ENCODE peak calls at places on chromosomes 11 and 22, in seven cellular contexts. One of them, this sample, is unnamed.

GRCh38 chr11:134638796-134639540 is 226.9 kb upstream of the B3GAT1 start:
- DNase-seq in HS-5: no peak
- DNase-seq in NCI-H2227 treated with DMSO at 0.1 percent for 48 hours: no peak
- DNase-seq in AG08396: no peak
- DNase-seq in T-helper 9 cell: no peak
- DNase-seq in H7: no peak
- DNase-seq in NAMALWA: no peak
- DNase-seq in this sample: no peak

GRCh38 chr11:121524233-121524631 is 71.5 kb upstream of the SORL1-AS1 start:
- DNase-seq in NCI-H2227 treated with DMSO at 0.1 percent for 48 hours: no peak
- DNase-seq in AG08396: no peak
- DNase-seq in T-helper 9 cell: no peak
- DNase-seq in H7: no peak
- DNase-seq in HS-5: no peak
- DNase-seq in NAMALWA: no peak
- DNase-seq in this sample: no peak

GRCh38 chr22:11627798-11628650 is 3900.0 kb upstream of the OR11H1 start:
- DNase-seq in NAMALWA: no peak
- DNase-seq in AG08396: peak
- DNase-seq in NCI-H2227 treated with DMSO at 0.1 percent for 48 hours: no peak
- DNase-seq in H7: peak
- DNase-seq in HS-5: no peak
- DNase-seq in T-helper 9 cell: no peak
- DNase-seq in this sample: no peak

GRCh38 chr11:66579017-66579606 is 10.7 kb upstream of the CTSF start:
- DNase-seq in H7: peak
- DNase-seq in NAMALWA: peak
- DNase-seq in T-helper 9 cell: peak
- DNase-seq in HS-5: no peak
- DNase-seq in AG08396: peak
- DNase-seq in NCI-H2227 treated with DMSO at 0.1 percent for 48 hours: peak
- DNase-seq in this sample: peak

GRCh38 chr11:1750840-1751520 is 585 bp upstream of the IFITM10 start:
- DNase-seq in AG08396: no peak
- DNase-seq in HS-5: no peak
- DNase-seq in H7: peak
- DNase-seq in NAMALWA: no peak
- DNase-seq in NCI-H2227 treated with DMSO at 0.1 percent for 48 hours: no peak
- DNase-seq in T-helper 9 cell: no peak
- DNase-seq in this sample: no peak

GRCh38 chr22:21796863-21797262 is 61.3 kb upstream of the YPEL1 start:
- DNase-seq in NCI-H2227 treated with DMSO at 0.1 percent for 48 hours: no peak
- DNase-seq in T-helper 9 cell: no peak
- DNase-seq in NAMALWA: no peak
- DNase-seq in H7: no peak
- DNase-seq in AG08396: no peak
- DNase-seq in HS-5: no peak
- DNase-seq in this sample: no peak

GRCh38 chr22:26756675-26757293 is 99.4 kb downstream of the MIAT start:
- DNase-seq in HS-5: no peak
- DNase-seq in H7: peak
- DNase-seq in NCI-H2227 treated with DMSO at 0.1 percent for 48 hours: peak
- DNase-seq in T-helper 9 cell: peak
- DNase-seq in AG08396: peak
- DNase-seq in NAMALWA: no peak
- DNase-seq in this sample: peak

GRCh38 chr11:67400942-67401494 is 640 bp downstream of the PPP1CA start:
- DNase-seq in NAMALWA: peak
- DNase-seq in AG08396: no peak
- DNase-seq in H7: no peak
- DNase-seq in NCI-H2227 treated with DMSO at 0.1 percent for 48 hours: no peak
- DNase-seq in T-helper 9 cell: no peak
- DNase-seq in HS-5: no peak
- DNase-seq in this sample: no peak

GRCh38 chr11:15179167-15179566 is 64.4 kb downstream of the INSC start:
- DNase-seq in H7: no peak
- DNase-seq in AG08396: peak
- DNase-seq in T-helper 9 cell: no peak
- DNase-seq in HS-5: no peak
- DNase-seq in NCI-H2227 treated with DMSO at 0.1 percent for 48 hours: no peak
- DNase-seq in NAMALWA: no peak
- DNase-seq in this sample: no peak

GRCh38 chr11:68275721-68276488 is 4.1 kb upstream of the C11orf24 start:
- DNase-seq in HS-5: no peak
- DNase-seq in H7: no peak
- DNase-seq in NAMALWA: no peak
- DNase-seq in T-helper 9 cell: no peak
- DNase-seq in AG08396: no peak
- DNase-seq in NCI-H2227 treated with DMSO at 0.1 percent for 48 hours: no peak
- DNase-seq in this sample: no peak

This sample was measured in Daoy.